ENCODE peak calls at places on chromosomes 1 and 21, in four cellular contexts. O is H1, N is K562, S is GM12878. Q is an unnamed sample.
A peak's percentile ranks its signal among the peaks of the same experiment; 100 is the strongest.

GRCh38 chr21:25862596-25862995 is 127.8 kb downstream of the GABPA start:
- DNase-seq in O (no peak), N (peak; percentile 40), S (no peak), Q (peak; percentile 18)

GRCh38 chr1:108639899-108640560 is 20.9 kb downstream of the HENMT1 start:
- DNase-seq in O (no peak), N (no peak), S (no peak), Q (no peak)

GRCh38 chr21:14690886-14691285 is 144.8 kb upstream of the SAMSN1 start:
- DNase-seq in O (no peak), N (no peak), S (no peak), Q (no peak)

GRCh38 chr1:161139765-161140164 is 7.3 kb upstream of the DEDD start:
- DNase-seq in O (no peak), N (peak; percentile 60), S (no peak), Q (no peak)

GRCh38 chr1:79193211-79194079 is 186.9 kb upstream of the ADGRL4 start:
- DNase-seq in O (peak; percentile 19), N (no peak), S (peak; percentile 41), Q (peak; percentile 34)

GRCh38 chr1:166391677-166392076 is 224.9 kb upstream of the FAM78B start:
- DNase-seq in O (no peak), N (no peak), S (no peak), Q (no peak)

GRCh38 chr21:45019887-45020537 is 54.4 kb upstream of the ADARB1 start:
- DNase-seq in O (no peak), N (no peak), S (no peak), Q (no peak)

GRCh38 chr1:209895709-209896108 is 42.3 kb upstream of the SYT14 start:
- DNase-seq in O (no peak), N (no peak), S (no peak), Q (no peak)

GRCh38 chr21:33899199-33899598 is 16.4 kb downstream of the ATP5PO start:
- DNase-seq in O (no peak), N (no peak), S (no peak), Q (no peak)

GRCh38 chr1:59908084-59908483 is 18.5 kb downstream of the CYP2J2 start:
- DNase-seq in O (no peak), N (no peak), S (no peak), Q (no peak)

GRCh38 chr1:22238356-22239224 is 95.7 kb upstream of the WNT4 start:
- DNase-seq in O (no peak), N (no peak), S (no peak), Q (no peak)

GRCh38 chr1:178066904-178067531 is 26.9 kb upstream of the RASAL2 start:
- DNase-seq in O (no peak), N (no peak), S (peak; percentile 44), Q (no peak)

GRCh38 chr1:26203642-26204318 is 13.4 kb downstream of the CATSPER4 start:
- DNase-seq in O (no peak), N (no peak), S (no peak), Q (no peak)

GRCh38 chr1:102970496-102971078 is 137.7 kb downstream of the COL11A1 start:
- DNase-seq in O (no peak), N (peak; percentile 9), S (no peak), Q (peak; percentile 51)

GRCh38 chr1:201157949-201158348 is 3.7 kb upstream of the TMEM9 start:
- DNase-seq in O (no peak), N (no peak), S (no peak), Q (no peak)

GRCh38 chr1:3529099-3529729 is 74.7 kb downstream of the ARHGEF16 start:
- DNase-seq in O (no peak), N (no peak), S (no peak), Q (no peak)

GRCh38 chr1:33692216-33693188 is 171.4 kb upstream of the HMGB4 start:
- DNase-seq in O (no peak), N (no peak), S (no peak), Q (no peak)
- TF ChIP-seq EGR1 in O (no peak), N (no peak), S (no peak), Q (no peak)

GRCh38 chr1:39142394-39143060 is 62.0 kb upstream of the MACF1 start:
- DNase-seq in O (no peak), N (no peak), S (no peak), Q (peak; percentile 32)
- TF ChIP-seq EGR1 in O (no peak), N (no peak), S (no peak), Q (no peak)

GRCh38 chr1:36882536-36883285 is 151.6 kb downstream of the GRIK3 start:
- DNase-seq in O (no peak), N (no peak), S (no peak), Q (no peak)
- TF ChIP-seq EGR1 in O (no peak), N (no peak), S (no peak), Q (no peak)

GRCh38 chr1:39391741-39392679 is 99.4 kb upstream of the BMP8A start:
- DNase-seq in O (no peak), N (peak; percentile 78), S (no peak), Q (no peak)
- TF ChIP-seq EGR1 in O (no peak), N (no peak), S (no peak), Q (no peak)

GRCh38 chr1:48831579-48831978 is 54.9 kb upstream of the BEND5 start:
- DNase-seq in O (no peak), N (no peak), S (no peak), Q (no peak)
- TF ChIP-seq EGR1 in O (no peak), N (no peak), S (no peak), Q (no peak)

GRCh38 chr1:31617218-31617916 is at the start of gene HCRTR1:
- DNase-seq in O (no peak), N (no peak), S (no peak), Q (no peak)
- TF ChIP-seq EGR1 in O (no peak), N (no peak), S (no peak), Q (no peak)

DNA sequence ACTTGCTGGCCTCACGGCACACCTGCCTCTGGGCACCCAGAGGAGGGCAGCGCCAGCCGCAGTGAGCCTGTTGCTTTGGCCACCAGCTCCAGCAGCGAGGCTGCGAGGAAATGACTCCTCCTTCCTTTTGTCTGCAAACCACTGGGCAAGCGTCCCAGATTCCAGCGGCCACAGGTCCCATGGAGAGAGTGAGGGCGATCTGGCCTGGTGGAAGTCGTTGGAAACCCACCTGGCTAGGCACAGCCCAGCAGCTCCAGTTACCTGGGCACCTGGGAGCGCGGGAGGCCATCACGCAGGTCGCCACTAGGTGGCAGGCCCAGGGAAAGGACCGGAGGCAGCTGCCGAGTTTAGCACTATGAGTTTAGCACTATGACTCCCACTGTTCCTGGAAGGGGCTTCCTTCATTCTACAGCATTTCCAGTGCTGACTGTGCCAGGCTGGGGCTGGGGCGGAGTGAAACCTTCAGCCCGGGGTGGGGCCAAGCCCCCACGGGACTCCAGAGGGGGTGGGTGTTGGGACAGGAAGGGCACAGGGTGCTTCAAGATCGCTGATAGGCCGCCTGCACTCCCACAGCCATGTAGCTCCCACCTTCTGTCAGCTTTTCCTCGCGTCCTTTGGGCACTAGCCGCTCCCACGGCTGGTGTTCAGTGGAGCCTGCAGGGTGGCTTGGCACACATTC is 1.1 kb upstream of the ESPN start:
- DNase-seq in O (peak; percentile 57), N (peak; percentile 86), S (no peak), Q (peak; percentile 80)
- TF ChIP-seq EGR1 in O (no peak), N (no peak), S (no peak), Q (no peak)

GRCh38 chr1:160032165-160032827 is 506 bp upstream of the PIGM start:
- DNase-seq in O (no peak), N (peak; percentile 46), S (no peak), Q (no peak)
- TF ChIP-seq EGR1 in O (no peak), N (no peak), S (no peak), Q (no peak)

GRCh38 chr1:62271932-62272728 is 47.1 kb downstream of the KANK4 start:
- DNase-seq in O (no peak), N (no peak), S (peak; percentile 26), Q (no peak)
- TF ChIP-seq EGR1 in O (no peak), N (no peak), S (no peak), Q (no peak)

Q was measured in HCT116.